ENCODE peak calls at places on chromosomes 13 and 19, in nine cellular contexts. I is NAMALWA; Q is left kidney; E is progenitor cell of endocrine pancreas; C is gastrocnemius medialis; U is stimulated activated effector memory CD8-positive, alpha-beta T cell treated with anti-CD3 and anti-CD28 coated beads, Interleukin-12 subunit alpha, Interleukin-12 subunit beta, amount 100 ng/mL, for 72 hours; A is pulmonary artery endothelial cell; R is epithelial cell of prostate; H is stimulated activated CD8-positive, alpha-beta memory T cell treated with anti-CD3 and anti-CD28 coated beads, Interleukin-15, amount 100 ng/mL, for 24 hours. V is an unnamed sample.

GRCh38 chr13:101309014-101309619 is 107.2 kb downstream of the NALCN start:
- DNase-seq in I (no peak), U (no peak), Q (no peak), A (no peak), R (no peak), H (no peak), E (no peak), C (no peak), V (no peak)

GRCh38 chr19:41328157-41328817 is 18.3 kb downstream of the CCDC97 start:
- DNase-seq in C (no peak), A (no peak), H (no peak), Q (no peak), E (no peak), U (no peak), I (peak), R (no peak), V (no peak)

GRCh38 chr13:33334831-33335230 is 49.3 kb upstream of the STARD13 start:
- DNase-seq in I (no peak), U (no peak), C (no peak), Q (no peak), R (no peak), E (no peak), H (no peak), A (no peak), V (no peak)

GRCh38 chr13:24680258-24680920 is at the start of gene ATP12A:
- DNase-seq in E (peak), C (no peak), R (no peak), Q (peak), U (peak), A (no peak), H (no peak), I (no peak), V (peak)

GRCh38 chr19:40755248-40755624 is 4.2 kb downstream of the SNRPA start:
- DNase-seq in Q (no peak), R (no peak), E (no peak), A (no peak), C (no peak), U (no peak), H (no peak), I (no peak), V (no peak)

GRCh38 chr13:37716796-37717195 is 118.2 kb upstream of the POSTN start:
- DNase-seq in C (no peak), Q (no peak), E (no peak), I (no peak), R (no peak), H (no peak), U (no peak), A (no peak), V (no peak)

GRCh38 chr19:39967561-39967960 is 3.4 kb upstream of the PSMC4 start:
- DNase-seq in Q (no peak), A (no peak), R (no peak), E (no peak), C (no peak), U (peak), I (no peak), H (no peak), V (no peak)

GRCh38 chr19:1942078-1942933 is 1.3 kb downstream of the CSNK1G2 start:
- DNase-seq in R (no peak), A (no peak), Q (peak), E (peak), C (peak), H (peak), I (peak), U (peak), V (peak)

GRCh38 chr19:4054471-4055208 is 12.1 kb downstream of the ZBTB7A start:
- DNase-seq in H (no peak), U (no peak), C (no peak), Q (no peak), I (no peak), R (no peak), E (no peak), A (no peak), V (peak)

GRCh38 chr19:38736036-38736412 is 8.2 kb downstream of the CAPN12 start:
- DNase-seq in C (no peak), U (peak), I (no peak), A (no peak), R (no peak), H (no peak), Q (peak), E (no peak), V (peak)

GRCh38 chr19:2176336-2176994 is 12.7 kb downstream of the DOT1L start:
- DNase-seq in E (no peak), A (no peak), R (no peak), I (no peak), C (peak), Q (no peak), H (no peak), U (no peak), V (no peak)

V was measured in GM23338.